ENCODE peak calls at places on chromosomes 6 and 20, in four cellular contexts. Y is K562, T is HepG2, L is GM12878. J is an unnamed sample.

GRCh38 chr20:51380401-51381385 is 161.8 kb downstream of the NFATC2 start:
- DNase-seq in L (no peak), T (no peak), Y (peak), J (no peak)

GRCh38 chr20:62726276-62726675 is 17.6 kb downstream of the NTSR1 start:
- DNase-seq in T (no peak), Y (no peak), L (no peak), J (no peak)

GRCh38 chr6:152265651-152266050 is 371.5 kb downstream of the SYNE1 start:
- DNase-seq in L (no peak), Y (no peak), T (no peak), J (no peak)

GRCh38 chr20:44041001-44041400 is 126.3 kb downstream of the TOX2 start:
- DNase-seq in T (no peak), L (no peak), Y (no peak), J (no peak)

GRCh38 chr6:118370722-118371121 is 177.4 kb upstream of the PLN start:
- DNase-seq in Y (no peak), T (no peak), L (no peak), J (no peak)

GRCh38 chr6:136085370-136086115 is 164.6 kb downstream of the MTFR2 start:
- DNase-seq in T (no peak), Y (no peak), L (no peak), J (no peak)

GRCh38 chr6:168226095-168226781 is 93.3 kb downstream of the DACT2 start:
- DNase-seq in T (no peak), L (no peak), Y (no peak), J (no peak)

GRCh38 chr20:47847882-47848485 is 62.7 kb upstream of the SULF2 start:
- DNase-seq in Y (no peak), L (no peak), T (no peak), J (no peak)

GRCh38 chr20:50445367-50446151 is 64.6 kb upstream of the PTPN1 start:
- DNase-seq in T (no peak), Y (no peak), L (no peak), J (no peak)

GRCh38 chr6:31383149-31383548 is 20.2 kb upstream of the MICA start:
- DNase-seq in L (no peak), T (no peak), Y (no peak), J (no peak)

GRCh38 chr6:113347420-113347819 is 509.7 kb upstream of the MARCKS start:
- DNase-seq in L (no peak), Y (no peak), T (no peak), J (no peak)

GRCh38 chr6:113340371-113340770 is 516.8 kb upstream of the MARCKS start:
- DNase-seq in Y (no peak), L (no peak), T (no peak), J (no peak)

GRCh38 chr6:113339173-113339572 is 518.0 kb upstream of the MARCKS start:
- DNase-seq in T (no peak), Y (no peak), L (no peak), J (no peak)

GRCh38 chr6:113344969-113345368 is 512.2 kb upstream of the MARCKS start:
- DNase-seq in L (no peak), T (no peak), Y (no peak), J (no peak)

GRCh38 chr6:113343940-113344339 is 513.2 kb upstream of the MARCKS start:
- DNase-seq in T (no peak), Y (no peak), L (no peak), J (no peak)
- TF ChIP-seq FOXM1 in T (no peak), Y (no peak), L (no peak), J (no peak)

GRCh38 chr6:99467509-99468106 is 42.5 kb upstream of the PNISR start:
- DNase-seq in T (peak), Y (peak), L (no peak), J (peak)
- TF ChIP-seq BHLHE40 in T (no peak), Y (no peak), L (no peak), J (no peak)

GRCh38 chr6:35312076-35312762 is 14.6 kb downstream of the DEF6 start:
- DNase-seq in Y (no peak), T (no peak), L (no peak), J (no peak)
- TF ChIP-seq FOXM1 in Y (no peak), T (no peak), L (no peak), J (no peak)

GRCh38 chr6:111263837-111264236 is 176.5 kb downstream of the SLC16A10 start:
- DNase-seq in T (no peak), L (no peak), Y (peak), J (no peak)
- TF ChIP-seq BHLHE40 in T (no peak), L (no peak), Y (no peak), J (no peak)

GRCh38 chr6:39256294-39256693 is 27.0 kb upstream of the KCNK5 start:
- DNase-seq in L (no peak), Y (no peak), T (no peak), J (no peak)
- TF ChIP-seq FOXM1 in L (no peak), Y (no peak), T (no peak), J (no peak)

DNA sequence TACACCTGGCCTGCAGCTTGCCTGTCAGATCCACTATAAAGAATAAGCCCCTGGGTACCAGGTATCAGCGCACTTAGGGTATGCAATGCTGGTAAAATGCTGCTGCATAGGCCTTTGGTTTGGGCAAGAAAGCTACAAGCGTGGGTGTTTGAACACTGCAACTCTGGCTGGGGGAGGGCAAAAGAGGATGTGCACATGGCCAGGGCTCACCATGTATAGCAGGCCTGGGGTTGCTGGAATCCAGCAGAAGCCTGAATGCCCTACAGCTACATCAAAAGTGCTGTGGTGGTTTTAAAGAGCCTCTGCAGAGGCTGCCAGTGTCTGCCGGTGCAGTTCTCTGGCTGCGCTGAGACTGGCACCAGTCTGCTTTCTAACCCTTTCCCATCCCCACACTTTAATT is 51.7 kb downstream of the UQCC1 start:
- DNase-seq in Y (no peak), L (no peak), T (no peak), J (no peak)
- TF ChIP-seq BHLHE40 in Y (no peak), L (no peak), T (no peak), J (no peak)

DNA sequence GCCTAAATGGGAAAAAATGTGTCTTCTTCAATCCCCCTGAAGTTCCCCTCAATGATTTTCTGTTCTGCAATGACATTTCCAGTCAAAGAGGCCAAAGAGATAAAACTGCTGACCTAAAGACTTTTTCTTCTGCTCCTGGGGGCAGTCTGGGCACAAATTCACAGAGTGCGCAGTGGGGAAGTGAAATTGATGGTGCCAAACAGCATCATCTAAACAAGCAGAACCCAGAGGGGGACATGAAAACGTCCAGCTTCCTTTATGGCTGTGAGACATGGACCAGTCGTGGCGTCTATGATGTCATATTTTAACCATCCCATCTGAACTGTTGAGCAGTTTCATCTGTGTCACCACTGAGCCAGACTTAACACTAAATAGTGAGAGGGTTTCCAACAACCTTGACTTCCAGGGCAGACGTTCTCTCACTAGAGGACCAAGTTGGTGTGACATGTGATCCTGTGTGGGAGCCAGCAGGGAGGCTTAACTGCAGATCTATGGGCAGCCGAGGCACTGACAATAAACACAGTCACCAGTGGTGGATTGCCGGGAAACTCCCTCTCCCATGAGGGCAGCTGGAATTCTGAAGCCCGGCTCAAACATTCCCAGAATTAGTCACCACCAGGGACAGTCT is 12.4 kb downstream of the SCML4 start:
- DNase-seq in L (no peak), Y (no peak), T (no peak), J (no peak)
- TF ChIP-seq FOXM1 in L (no peak), Y (no peak), T (no peak), J (no peak)

DNA sequence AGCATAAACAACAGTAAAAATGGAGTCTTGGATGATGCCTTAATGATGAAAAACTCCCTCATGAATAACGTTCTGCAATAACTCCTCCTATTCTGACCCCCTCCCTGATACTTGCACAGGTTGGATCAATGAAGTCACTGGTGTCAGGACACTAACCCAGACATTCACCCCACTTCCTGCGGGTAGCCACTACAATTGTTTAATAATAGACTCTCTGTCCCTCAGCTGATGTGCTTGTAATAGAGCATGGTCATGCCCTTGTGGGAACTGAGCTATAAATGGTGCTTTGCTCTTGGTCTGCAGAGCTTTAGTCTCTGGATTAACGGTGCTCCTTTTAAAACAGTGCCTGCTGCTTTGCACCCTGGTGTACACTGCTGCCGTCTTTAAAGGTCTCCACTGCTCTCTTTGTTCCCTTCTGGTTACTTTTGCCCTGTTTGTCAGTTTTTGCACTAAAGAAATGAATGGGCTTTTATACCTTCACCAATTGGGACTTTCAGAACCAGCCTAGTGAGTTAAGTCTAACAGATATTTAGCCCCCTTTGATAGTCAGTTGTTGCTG is 127.2 kb downstream of the BACH2 start:
- DNase-seq in Y (no peak), L (no peak), T (no peak), J (no peak)
- TF ChIP-seq BHLHE40 in Y (no peak), L (no peak), T (no peak), J (no peak)

DNA sequence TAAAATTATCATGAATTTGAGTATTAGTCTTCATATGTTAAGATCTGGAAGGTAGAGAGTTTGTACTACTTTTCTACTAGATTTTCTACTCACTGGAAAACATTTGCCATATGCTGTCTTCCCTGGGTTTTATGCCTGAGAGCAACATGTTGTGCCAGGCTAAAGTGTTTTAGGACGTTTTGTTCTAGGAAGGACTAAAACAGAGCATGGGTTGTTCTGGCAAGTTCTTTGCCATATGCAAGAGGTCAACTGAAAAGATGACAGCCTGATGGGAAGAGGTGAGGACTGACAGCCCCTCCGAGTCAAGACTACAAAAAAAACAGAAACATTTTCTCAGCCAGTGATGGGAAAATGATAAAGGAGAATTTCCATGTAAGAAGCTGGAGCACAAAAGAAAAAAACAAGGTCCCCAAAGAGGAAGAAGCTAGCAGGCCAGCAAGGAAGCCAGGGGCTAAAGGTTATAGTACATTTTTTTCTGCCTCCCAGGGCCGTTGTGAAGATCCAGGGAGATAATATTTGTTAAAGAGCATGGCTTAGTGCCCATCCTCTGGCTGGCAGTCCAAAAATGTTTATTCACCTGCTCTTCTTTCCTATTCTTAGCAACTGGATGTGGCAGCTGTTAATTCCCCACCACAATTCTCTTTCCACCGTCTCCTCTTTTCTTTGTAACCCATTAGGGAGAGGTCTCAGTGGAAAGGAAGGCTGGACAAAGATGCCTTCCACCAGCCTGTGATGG is 7.8 kb downstream of the SCGN start:
- DNase-seq in L (no peak), T (no peak), Y (no peak), J (no peak)
- TF ChIP-seq FOXM1 in L (no peak), T (no peak), Y (no peak), J (no peak)

GRCh38 chr6:12203001-12203400 is 87.2 kb upstream of the EDN1 start:
- DNase-seq in T (peak), Y (no peak), L (no peak), J (no peak)

GRCh38 chr6:12208190-12208589 is 82.0 kb upstream of the EDN1 start:
- DNase-seq in Y (no peak), L (no peak), T (no peak), J (no peak)
- TF ChIP-seq BHLHE40 in Y (no peak), L (no peak), T (no peak), J (no peak)